ENCODE peak calls at places on chromosomes 6 and 20, in seven cellular contexts. One of them, this sample, is unnamed.
A peak's percentile ranks its signal among the peaks of the same experiment; 100 is the strongest.

GRCh38 chr6:117138920-117139319 is 126.4 kb upstream of the VGLL2 start:
- DNase-seq in heart left ventricle: peak; percentile 59
- DNase-seq in tibial nerve: no peak
- DNase-seq in Panc1: no peak
- DNase-seq in vagina: no peak
- DNase-seq in DND-41: no peak
- DNase-seq in left lung: no peak
- DNase-seq in this sample: no peak

GRCh38 chr6:101398716-101399626 is 5.5 kb downstream of the GRIK2 start:
- DNase-seq in heart left ventricle: no peak
- DNase-seq in tibial nerve: no peak
- DNase-seq in Panc1: no peak
- DNase-seq in vagina: no peak
- DNase-seq in DND-41: no peak
- DNase-seq in left lung: no peak
- DNase-seq in this sample: no peak

GRCh38 chr6:31958741-31959739 is at the start of the genes NELFE and SKIC2:
- DNase-seq in heart left ventricle: peak; percentile 99
- DNase-seq in tibial nerve: peak; percentile 95
- DNase-seq in Panc1: peak; percentile 92
- DNase-seq in vagina: peak; percentile 98
- DNase-seq in DND-41: peak; percentile 99
- DNase-seq in left lung: peak; percentile 99
- DNase-seq in this sample: peak; percentile 98

GRCh38 chr20:4886771-4887527 is 114.4 kb downstream of the SLC23A2 start:
- DNase-seq in heart left ventricle: no peak
- DNase-seq in tibial nerve: no peak
- DNase-seq in Panc1: no peak
- DNase-seq in vagina: no peak
- DNase-seq in DND-41: no peak
- DNase-seq in left lung: no peak
- DNase-seq in this sample: no peak

GRCh38 chr20:59007758-59008511 is 881 bp upstream of the CTSZ start:
- DNase-seq in heart left ventricle: peak; percentile 53
- DNase-seq in tibial nerve: peak; percentile 29
- DNase-seq in Panc1: no peak
- DNase-seq in vagina: no peak
- DNase-seq in DND-41: no peak
- DNase-seq in left lung: peak; percentile 81
- DNase-seq in this sample: no peak

GRCh38 chr6:136031982-136032381 is 180.5 kb downstream of the PDE7B start:
- DNase-seq in heart left ventricle: no peak
- DNase-seq in tibial nerve: no peak
- DNase-seq in Panc1: no peak
- DNase-seq in vagina: no peak
- DNase-seq in DND-41: no peak
- DNase-seq in left lung: no peak
- DNase-seq in this sample: peak; percentile 77

GRCh38 chr20:22060610-22061009 is 355.1 kb downstream of the PAX1 start:
- DNase-seq in heart left ventricle: no peak
- DNase-seq in tibial nerve: no peak
- DNase-seq in Panc1: no peak
- DNase-seq in vagina: no peak
- DNase-seq in DND-41: no peak
- DNase-seq in left lung: no peak
- DNase-seq in this sample: no peak

GRCh38 chr6:149846321-149846720 is 17.8 kb downstream of the LRP11 start:
- DNase-seq in heart left ventricle: no peak
- DNase-seq in tibial nerve: no peak
- DNase-seq in Panc1: no peak
- DNase-seq in vagina: no peak
- DNase-seq in DND-41: no peak
- DNase-seq in left lung: peak; percentile 67
- DNase-seq in this sample: peak; percentile 81

GRCh38 chr20:46122071-46122470 is 4.0 kb downstream of the CD40 start:
- DNase-seq in heart left ventricle: no peak
- DNase-seq in tibial nerve: no peak
- DNase-seq in Panc1: no peak
- DNase-seq in vagina: no peak
- DNase-seq in DND-41: no peak
- DNase-seq in left lung: no peak
- DNase-seq in this sample: peak; percentile 61

GRCh38 chr6:85449818-85450577 is at the start of gene NT5E:
- DNase-seq in heart left ventricle: peak; percentile 67
- DNase-seq in tibial nerve: peak; percentile 70
- DNase-seq in Panc1: no peak
- DNase-seq in vagina: no peak
- DNase-seq in DND-41: no peak
- DNase-seq in left lung: peak; percentile 75
- DNase-seq in this sample: peak; percentile 82

GRCh38 chr20:9407805-9408421 is 106.5 kb upstream of the LAMP5 start:
- DNase-seq in heart left ventricle: peak; percentile 47
- DNase-seq in tibial nerve: peak; percentile 60
- DNase-seq in Panc1: peak; percentile 71
- DNase-seq in vagina: no peak
- DNase-seq in DND-41: peak; percentile 70
- DNase-seq in left lung: peak; percentile 38
- DNase-seq in this sample: peak; percentile 81

GRCh38 chr6:147441751-147442150 is 66.7 kb upstream of the SAMD5 start:
- DNase-seq in heart left ventricle: no peak
- DNase-seq in tibial nerve: no peak
- DNase-seq in Panc1: no peak
- DNase-seq in vagina: no peak
- DNase-seq in DND-41: no peak
- DNase-seq in left lung: no peak
- DNase-seq in this sample: no peak

GRCh38 chr20:47502271-47502730 is 614 bp downstream of the NCOA3 start:
- DNase-seq in heart left ventricle: peak; percentile 33
- DNase-seq in tibial nerve: no peak
- DNase-seq in Panc1: no peak
- DNase-seq in vagina: no peak
- DNase-seq in DND-41: peak; percentile 36
- DNase-seq in left lung: peak; percentile 38
- DNase-seq in this sample: peak; percentile 7

GRCh38 chr20:50281831-50282591 is 91.4 kb downstream of the CEBPB start:
- DNase-seq in heart left ventricle: no peak
- DNase-seq in tibial nerve: no peak
- DNase-seq in Panc1: no peak
- DNase-seq in vagina: no peak
- DNase-seq in DND-41: peak; percentile 20
- DNase-seq in left lung: no peak
- DNase-seq in this sample: no peak

GRCh38 chr6:144190593-144190992 is 40.3 kb downstream of the STX11 start:
- DNase-seq in heart left ventricle: peak; percentile 20
- DNase-seq in tibial nerve: no peak
- DNase-seq in Panc1: no peak
- DNase-seq in vagina: no peak
- DNase-seq in DND-41: no peak
- DNase-seq in left lung: no peak
- DNase-seq in this sample: peak; percentile 91
- TF ChIP-seq CTCF in heart left ventricle: no peak
- TF ChIP-seq CTCF in tibial nerve: no peak
- TF ChIP-seq CTCF in Panc1: no peak
- TF ChIP-seq CTCF in vagina: no peak
- TF ChIP-seq CTCF in DND-41: no peak
- TF ChIP-seq CTCF in left lung: no peak
- TF ChIP-seq CTCF in this sample: no peak

DNA sequence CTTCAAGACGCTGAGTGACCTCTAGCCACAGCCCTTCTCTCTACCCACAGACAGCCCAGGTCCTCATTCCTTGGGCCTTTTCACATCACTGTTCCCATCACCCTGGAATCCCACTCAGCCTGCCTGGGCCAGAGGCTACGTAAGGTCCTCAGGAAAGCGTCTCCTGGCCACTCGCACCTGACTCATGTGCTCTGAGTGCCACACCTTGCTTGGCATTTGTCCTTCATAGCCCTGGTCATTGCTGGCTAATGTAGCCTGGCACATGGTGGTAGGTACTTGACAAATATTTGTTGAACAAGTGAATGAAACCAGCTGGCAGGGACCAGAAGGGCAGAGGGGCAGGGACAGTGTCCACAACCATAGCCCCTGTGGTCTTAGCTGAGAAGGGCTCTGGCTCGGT is 50.6 kb upstream of the FANCE start:
- DNase-seq in heart left ventricle: no peak
- DNase-seq in tibial nerve: no peak
- DNase-seq in Panc1: no peak
- DNase-seq in vagina: no peak
- DNase-seq in DND-41: no peak
- DNase-seq in left lung: peak; percentile 71
- DNase-seq in this sample: no peak
- H3K4me3 ChIP-seq in heart left ventricle: no peak overlapping the region
- H3K4me3 ChIP-seq in tibial nerve: no peak overlapping the region
- H3K4me3 ChIP-seq in Panc1: no peak overlapping the region
- H3K4me3 ChIP-seq in vagina: no peak overlapping the region
- H3K4me3 ChIP-seq in DND-41: no peak overlapping the region
- H3K4me3 ChIP-seq in left lung: no peak overlapping the region
- H3K4me3 ChIP-seq in this sample: no peak overlapping the region

GRCh38 chr20:35001596-35002362 is 46.1 kb downstream of the MYH7B start:
- DNase-seq in heart left ventricle: no peak
- DNase-seq in tibial nerve: no peak
- DNase-seq in Panc1: no peak
- DNase-seq in vagina: no peak
- DNase-seq in DND-41: peak; percentile 25
- DNase-seq in left lung: no peak
- DNase-seq in this sample: no peak
- TF ChIP-seq CTCF in heart left ventricle: no peak
- TF ChIP-seq CTCF in tibial nerve: no peak
- TF ChIP-seq CTCF in Panc1: no peak
- TF ChIP-seq CTCF in vagina: no peak
- TF ChIP-seq CTCF in DND-41: peak; percentile 53
- TF ChIP-seq CTCF in left lung: no peak
- TF ChIP-seq CTCF in this sample: peak; percentile 38

GRCh38 chr6:156975414-156975813 is 198.2 kb downstream of the ARID1B start:
- DNase-seq in heart left ventricle: no peak
- DNase-seq in tibial nerve: no peak
- DNase-seq in Panc1: no peak
- DNase-seq in vagina: no peak
- DNase-seq in DND-41: no peak
- DNase-seq in left lung: no peak
- DNase-seq in this sample: no peak
- H3K4me3 ChIP-seq in heart left ventricle: no peak overlapping the region
- H3K4me3 ChIP-seq in tibial nerve: no peak overlapping the region
- H3K4me3 ChIP-seq in Panc1: no peak overlapping the region
- H3K4me3 ChIP-seq in vagina: no peak overlapping the region
- H3K4me3 ChIP-seq in DND-41: no peak overlapping the region
- H3K4me3 ChIP-seq in left lung: no peak overlapping the region
- H3K4me3 ChIP-seq in this sample: no peak overlapping the region

GRCh38 chr6:93423542-93423941 is 4.2 kb upstream of the EPHA7 start:
- DNase-seq in heart left ventricle: no peak
- DNase-seq in tibial nerve: no peak
- DNase-seq in Panc1: no peak
- DNase-seq in vagina: no peak
- DNase-seq in DND-41: peak; percentile 32
- DNase-seq in left lung: no peak
- DNase-seq in this sample: peak; percentile 54
- TF ChIP-seq CTCF in heart left ventricle: peak; percentile 32
- TF ChIP-seq CTCF in tibial nerve: peak; percentile 14
- TF ChIP-seq CTCF in Panc1: peak; percentile 41
- TF ChIP-seq CTCF in vagina: no peak
- TF ChIP-seq CTCF in DND-41: peak; percentile 60
- TF ChIP-seq CTCF in left lung: no peak
- TF ChIP-seq CTCF in this sample: peak; percentile 46

This sample was measured in cardiac fibroblast.